ENCODE peak calls at places on chromosomes 3 and 15, in four cellular contexts. P is ovary, U is breast epithelium, T is esophagus squamous epithelium. Y is an unnamed sample.
A peak's percentile ranks its signal among the peaks of the same experiment; 100 is the strongest.

GRCh38 chr15:64013179-64014043 is 32.9 kb downstream of the DAPK2 start:
- DNase-seq in T (no peak), U (no peak), P (no peak), Y (no peak)

GRCh38 chr15:76861815-76862397 is 43.2 kb downstream of the SCAPER start:
- DNase-seq in T (no peak), P (no peak), U (no peak), Y (no peak)

GRCh38 chr3:194661374-194661773 is 10.6 kb downstream of the LSG1 start:
- DNase-seq in T (no peak), U (no peak), P (no peak), Y (no peak)

GRCh38 chr15:70362350-70362749 is 264.6 kb upstream of the TLE3 start:
- DNase-seq in U (no peak), T (no peak), P (no peak), Y (no peak)

GRCh38 chr3:188253123-188253793 is 99.3 kb downstream of the LPP start:
- DNase-seq in P (no peak), T (no peak), U (no peak), Y (no peak)

GRCh38 chr3:58005662-58006061 is 2.6 kb upstream of the FLNB start:
- DNase-seq in T (no peak), U (no peak), P (no peak), Y (peak; percentile 92)

GRCh38 chr3:13600950-13601691 is 52.2 kb downstream of the FBLN2 start:
- DNase-seq in P (no peak), T (no peak), U (no peak), Y (peak; percentile 73)

GRCh38 chr15:59300618-59301139 is 72.0 kb downstream of the MYO1E start:
- DNase-seq in U (no peak), P (no peak), T (no peak), Y (no peak)

GRCh38 chr3:16050641-16051467 is 123.6 kb upstream of the GALNT15 start:
- DNase-seq in T (no peak), P (no peak), U (no peak), Y (no peak)

GRCh38 chr3:16053794-16054193 is 120.7 kb upstream of the GALNT15 start:
- DNase-seq in T (no peak), U (no peak), P (no peak), Y (no peak)

GRCh38 chr3:16052964-16053363 is 121.5 kb upstream of the GALNT15 start:
- DNase-seq in U (no peak), T (no peak), P (no peak), Y (no peak)

DNA sequence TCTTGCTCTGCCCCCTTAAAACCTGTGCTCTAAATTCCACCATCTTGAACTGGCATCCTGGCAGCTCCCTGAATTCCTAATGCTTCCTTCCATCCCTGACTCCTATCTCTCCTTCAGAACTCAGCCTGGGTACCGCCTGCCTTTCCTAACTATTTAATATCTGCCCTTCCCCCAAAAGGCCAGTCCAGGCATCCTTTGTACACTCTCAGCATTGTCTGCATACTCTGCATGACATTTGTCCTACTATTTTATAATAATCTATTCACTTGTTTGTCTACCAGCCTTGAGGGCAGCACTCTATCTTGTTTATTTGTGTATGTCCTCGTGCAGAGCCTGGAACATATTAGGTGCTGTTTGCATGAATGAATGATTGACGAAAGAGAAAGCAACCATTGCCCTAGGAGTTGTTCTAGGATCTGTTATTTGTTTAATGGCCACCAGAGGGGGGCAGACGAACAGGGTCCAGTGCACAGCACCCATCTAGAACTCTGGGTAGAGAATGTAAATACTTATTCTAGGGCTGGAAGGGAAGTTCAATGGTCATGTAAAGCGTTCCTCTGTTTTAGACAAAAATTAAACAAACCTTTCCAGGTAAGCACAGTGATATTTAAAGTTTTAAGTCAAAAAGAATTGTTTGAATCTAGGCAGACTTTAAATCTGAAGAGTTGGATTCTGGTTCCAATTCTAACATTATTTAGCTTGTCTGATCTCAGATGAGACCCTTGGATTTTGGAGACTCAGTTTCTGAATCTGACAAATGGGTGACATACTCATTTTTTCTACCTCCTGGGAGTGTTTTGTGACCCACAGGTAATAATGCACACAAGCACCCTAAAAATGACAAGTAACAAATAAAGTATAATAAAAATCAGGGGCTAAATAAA is 125.8 kb upstream of the GALNT15 start:
- DNase-seq in P (peak; percentile 32), U (no peak), T (no peak), Y (peak; percentile 37)
- TF ChIP-seq POLR2A in P (no peak), U (no peak), T (no peak), Y (no peak)

DNA sequence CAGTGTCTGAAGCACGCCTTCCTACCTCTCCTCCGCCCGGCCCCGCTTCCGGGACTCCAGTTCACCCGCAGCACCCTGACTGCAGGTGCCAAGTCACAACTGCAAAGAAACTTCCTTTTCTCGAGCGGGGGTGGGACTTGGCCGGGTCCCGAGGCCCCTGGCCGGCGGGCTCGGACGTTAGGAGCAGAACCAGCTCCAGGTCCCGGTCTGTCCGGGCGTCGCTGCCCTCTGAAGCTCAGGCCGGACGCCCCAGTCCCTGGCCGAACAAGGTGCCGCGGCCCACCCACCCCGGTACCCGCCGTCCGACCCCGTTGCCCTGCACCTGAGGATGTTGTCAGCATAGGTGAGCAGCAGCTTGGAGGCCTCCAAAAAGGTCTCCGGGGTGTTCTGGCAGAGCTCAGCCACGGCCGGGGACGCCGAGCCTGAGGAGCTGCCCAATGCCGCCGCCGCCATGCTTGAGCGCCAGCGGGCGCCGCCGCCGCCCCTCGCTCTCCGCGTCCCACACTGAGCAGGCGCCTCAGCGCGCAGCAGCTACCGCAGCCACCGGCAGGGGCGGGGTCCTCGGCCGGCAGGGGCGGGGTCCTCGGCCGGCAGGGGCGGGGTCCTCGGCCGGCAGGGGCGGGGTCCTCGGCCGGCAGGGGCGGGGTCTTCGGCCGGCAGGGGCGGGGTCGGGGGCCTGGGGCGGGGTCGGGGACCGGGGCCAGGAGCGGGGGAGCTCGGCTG is at the start of gene NGLY1:
- DNase-seq in T (peak; percentile 52), P (peak; percentile 80), U (peak; percentile 82), Y (peak; percentile 79)
- TF ChIP-seq POLR2A in T (peak; percentile 86), P (peak; percentile 63), U (peak; percentile 19), Y (peak; percentile 97)

GRCh38 chr3:131502530-131503327 is at the start of gene MRPL3:
- DNase-seq in T (peak; percentile 24), P (peak; percentile 76), U (peak; percentile 87), Y (peak; percentile 51)
- TF ChIP-seq POLR2A in T (no peak), P (peak; percentile 32), U (no peak), Y (peak; percentile 52)

DNA sequence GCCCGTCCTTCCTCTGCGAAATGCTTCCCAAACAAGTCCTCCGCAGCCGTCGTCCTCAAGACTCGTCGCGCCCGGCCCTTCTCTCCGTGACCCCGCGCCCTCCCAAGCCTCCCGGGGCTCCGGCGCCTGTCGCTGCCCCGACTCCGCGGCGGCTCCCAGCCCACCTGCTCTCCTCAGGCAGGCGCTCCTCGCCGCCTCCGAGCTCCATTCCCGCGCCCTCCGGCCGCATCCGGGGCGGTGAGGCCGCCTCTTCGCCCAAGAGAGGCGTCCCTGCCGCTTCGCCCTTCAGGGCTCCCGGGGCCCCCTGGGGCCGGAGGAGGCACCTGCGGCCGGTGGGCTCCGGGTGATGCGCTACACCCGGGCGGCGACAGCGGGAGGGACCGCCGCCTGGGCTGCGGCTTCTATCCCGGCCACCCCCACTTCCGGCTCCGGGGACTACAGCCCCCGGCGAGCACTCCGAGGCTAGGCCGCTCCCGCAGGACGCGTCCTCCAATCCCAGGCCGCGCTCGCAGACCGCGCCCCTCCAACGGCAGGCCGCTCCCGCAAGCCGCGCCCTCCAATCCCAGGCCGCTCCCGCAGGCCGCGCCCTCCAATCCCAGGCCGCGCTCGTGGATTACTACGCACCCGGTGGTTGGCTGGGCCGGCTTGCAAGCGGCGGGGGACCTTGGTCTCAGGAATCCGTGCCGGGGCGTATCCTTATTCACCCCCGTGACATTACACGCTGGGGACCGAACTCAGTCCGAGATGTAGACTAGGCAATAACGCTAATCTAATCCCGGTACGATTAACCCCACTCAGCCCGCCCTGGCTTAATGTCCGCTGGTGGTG is at the start of gene RUBCN:
- DNase-seq in P (peak; percentile 90), U (peak; percentile 95), T (peak; percentile 80), Y (peak; percentile 98)
- TF ChIP-seq POLR2A in P (peak; percentile 66), U (peak; percentile 13), T (peak; percentile 55), Y (peak; percentile 49)

GRCh38 chr15:75455982-75456531 is 4.6 kb upstream of the SIN3A start:
- DNase-seq in T (no peak), P (no peak), U (no peak), Y (peak; percentile 63)
- TF ChIP-seq POLR2A in T (no peak), P (no peak), U (no peak), Y (peak; percentile 34)

DNA sequence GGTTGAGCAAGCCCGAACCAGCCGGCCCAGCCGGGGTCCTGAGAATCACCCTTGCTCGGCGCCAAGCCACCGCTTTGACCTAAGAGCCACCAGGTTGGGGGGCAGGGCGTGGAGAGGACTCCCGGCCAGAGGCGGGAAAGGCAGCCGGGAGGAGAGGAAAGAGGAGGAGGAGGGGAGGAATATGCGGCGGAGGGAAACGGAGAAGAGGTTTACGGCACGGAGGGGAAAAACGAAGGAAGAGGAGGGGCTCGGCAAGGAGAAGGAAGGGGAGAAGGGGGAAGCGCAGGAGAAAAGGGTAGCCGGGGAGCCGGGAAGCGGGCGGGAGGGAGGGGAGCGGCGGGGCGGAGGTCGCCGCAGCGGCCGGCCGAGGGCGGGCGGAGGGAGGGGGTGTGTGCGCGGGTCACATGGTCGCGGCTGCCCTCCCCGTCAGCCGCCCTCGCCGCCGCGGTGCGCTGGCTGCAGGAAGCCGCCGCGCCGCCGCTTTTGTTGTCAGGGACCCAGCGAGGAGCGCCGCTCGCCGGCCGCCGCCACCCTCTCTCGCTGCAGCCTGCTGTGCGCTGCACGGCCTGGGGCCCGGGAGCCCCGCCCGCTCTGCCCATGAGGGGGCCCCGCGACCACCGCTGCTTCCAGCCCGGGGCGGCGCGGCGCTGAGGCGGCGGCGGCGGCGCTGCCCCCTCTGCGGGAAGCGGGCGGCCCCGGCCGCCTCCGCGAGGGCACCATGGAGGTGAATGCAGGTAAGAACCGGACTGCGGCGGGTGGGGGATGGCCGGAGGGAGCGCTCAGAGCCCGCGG is at the start of gene NR1D2:
- DNase-seq in P (peak; percentile 85), U (peak; percentile 81), T (peak; percentile 33), Y (peak; percentile 70)
- TF ChIP-seq POLR2A in P (peak; percentile 87), U (no peak), T (peak; percentile 95), Y (peak; percentile 62)

DNA sequence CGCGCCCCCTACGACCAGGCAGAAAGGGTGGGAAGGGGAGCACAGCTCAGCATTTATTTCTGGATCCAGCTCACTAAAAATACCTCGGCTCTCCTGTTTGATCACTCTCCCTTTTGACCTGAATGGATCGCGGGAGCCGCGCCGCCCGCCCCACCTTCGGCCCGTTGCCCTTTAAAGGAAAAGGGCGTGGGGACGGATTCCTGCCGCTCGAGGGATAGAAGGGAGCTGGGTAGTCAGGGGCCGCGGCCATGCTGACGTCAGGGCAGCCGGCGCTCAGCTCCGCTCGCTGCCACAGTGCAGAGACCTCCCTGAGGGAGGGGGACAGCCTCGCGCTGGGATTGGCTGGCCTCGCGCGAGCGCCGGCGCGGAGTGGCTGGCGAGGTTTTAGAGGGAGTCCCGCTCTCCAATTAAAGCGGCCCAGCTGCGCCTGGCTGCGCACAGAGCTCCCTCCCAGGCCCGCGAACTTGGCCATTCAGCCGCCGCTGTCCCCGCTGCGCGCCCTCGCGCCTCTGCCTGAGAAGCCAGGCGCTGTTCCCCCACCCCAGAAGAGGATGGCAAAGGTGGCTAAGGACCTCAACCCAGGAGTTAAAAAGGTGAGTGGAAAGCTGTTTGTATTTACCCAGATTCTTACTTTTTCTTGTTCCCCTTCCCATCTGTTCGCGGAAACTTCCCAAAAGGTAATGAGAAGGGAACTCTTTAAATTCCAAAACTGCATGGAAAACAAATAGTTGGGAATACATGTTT is at the start of gene LMCD1:
- DNase-seq in P (peak; percentile 96), U (peak; percentile 89), T (peak; percentile 52), Y (peak; percentile 81)
- TF ChIP-seq POLR2A in P (peak; percentile 65), U (peak; percentile 40), T (peak; percentile 64), Y (peak; percentile 24)

DNA sequence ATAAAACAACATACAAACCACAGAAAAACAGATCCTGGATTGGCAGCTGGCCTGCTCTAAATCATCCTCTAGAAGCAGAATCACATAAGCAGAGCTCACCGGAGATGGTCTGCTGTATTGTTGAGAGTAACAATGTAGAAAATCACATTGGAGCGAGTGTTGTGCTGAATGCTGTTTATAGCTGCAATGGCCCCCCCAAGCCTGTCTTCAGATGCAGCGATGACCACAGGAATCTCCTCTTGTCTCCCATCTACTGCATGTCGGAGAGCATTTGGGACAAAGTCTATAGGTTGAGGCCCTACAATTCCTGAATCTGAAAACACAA is 8.0 kb downstream of the GLT8D1 start:
- DNase-seq in U (no peak), P (no peak), T (no peak), Y (no peak)
- TF ChIP-seq POLR2A in U (no peak), P (no peak), T (no peak), Y (no peak)